ENCODE peak calls at places on chromosomes 7 and 10, in eight cellular contexts. G is GM19239, O is GF-D8, F is prostate gland, L is GM04504, V is lower leg skin, C is AG04450, T is C1 segment of cervical spinal cord. J is an unnamed sample.

GRCh38 chr7:138387755-138388475 is 72.1 kb upstream of the TRIM24 start:
- DNase-seq in G (no peak), O (no peak), F (no peak), L (no peak), V (no peak), C (no peak), T (no peak), J (no peak)

GRCh38 chr7:24701232-24701898 is 55.9 kb downstream of the GSDME start:
- DNase-seq in G (no peak), O (no peak), F (peak; percentile 55), L (peak; percentile 77), V (no peak), C (peak; percentile 92), T (peak; percentile 19), J (peak; percentile 39)

GRCh38 chr7:122689346-122690109 is 9.4 kb downstream of the RNF133 start:
- DNase-seq in G (no peak), O (no peak), F (no peak), L (no peak), V (no peak), C (no peak), T (no peak), J (no peak)

GRCh38 chr10:93039110-93039509 is 21.5 kb upstream of the CYP26C1 start:
- DNase-seq in G (no peak), O (no peak), F (no peak), L (no peak), V (no peak), C (no peak), T (no peak), J (no peak)

GRCh38 chr10:113139695-113140094 is 189.6 kb downstream of the TCF7L2 start:
- DNase-seq in G (no peak), O (no peak), F (no peak), L (no peak), V (no peak), C (no peak), T (no peak), J (no peak)

GRCh38 chr10:21494221-21495001 is 31.1 kb downstream of the SKIDA1 start:
- DNase-seq in G (no peak), O (no peak), F (no peak), L (no peak), V (no peak), C (no peak), T (no peak), J (peak; percentile 60)

GRCh38 chr7:154304231-154304630 is 252.0 kb downstream of the DPP6 start:
- DNase-seq in G (no peak), O (no peak), F (no peak), L (no peak), V (no peak), C (no peak), T (no peak), J (no peak)

GRCh38 chr10:112182808-112183328 is 697 bp downstream of the GPAM start:
- DNase-seq in G (no peak), O (no peak), F (no peak), L (no peak), V (no peak), C (no peak), T (no peak), J (peak; percentile 9)

GRCh38 chr10:5076615-5077014 is 17.6 kb upstream of the AKR1C3 start:
- DNase-seq in G (no peak), O (no peak), F (no peak), L (peak; percentile 58), V (no peak), C (no peak), T (no peak), J (no peak)

GRCh38 chr7:28804990-28805389 is 153.1 kb downstream of the TRIL start:
- DNase-seq in G (no peak), O (no peak), F (no peak), L (peak; percentile 25), V (no peak), C (peak; percentile 56), T (no peak), J (no peak)

GRCh38 chr10:44171765-44172164 is 213.1 kb downstream of the CXCL12 start:
- DNase-seq in G (no peak), O (no peak), F (no peak), L (no peak), V (no peak), C (no peak), T (no peak), J (no peak)

GRCh38 chr7:143485500-143485899 is 7.8 kb downstream of the TAS2R41 start:
- DNase-seq in G (no peak), O (no peak), F (no peak), L (no peak), V (peak; percentile 43), C (no peak), T (no peak), J (no peak)

GRCh38 chr10:65231148-65231547 is 1694.7 kb upstream of the LRRTM3 start:
- DNase-seq in G (no peak), O (no peak), F (no peak), L (no peak), V (no peak), C (no peak), T (no peak), J (no peak)

GRCh38 chr7:16399916-16400895 is 21.1 kb downstream of the CRPPA start:
- DNase-seq in G (no peak), O (no peak), F (no peak), L (no peak), V (no peak), C (no peak), T (no peak), J (no peak)

GRCh38 chr10:122878799-122879338 is 512 bp downstream of the FAM24B start:
- DNase-seq in G (no peak), O (no peak), F (no peak), L (no peak), V (no peak), C (no peak), T (no peak), J (no peak)

GRCh38 chr10:112953075-112953501 is 3.0 kb downstream of the TCF7L2 start:
- DNase-seq in G (no peak), O (no peak), F (peak; percentile 41), L (no peak), V (no peak), C (no peak), T (peak; percentile 26), J (peak; percentile 66)

GRCh38 chr10:36254191-36254590 is 612.1 kb upstream of the FZD8 start:
- DNase-seq in G (no peak), O (no peak), F (peak; percentile 4), L (peak; percentile 2), V (peak; percentile 48), C (no peak), T (no peak), J (peak; percentile 46)

GRCh38 chr7:87702326-87702725 is 74.1 kb downstream of the RUNDC3B start:
- DNase-seq in G (no peak), O (no peak), F (no peak), L (peak; percentile 7), V (no peak), C (no peak), T (no peak), J (no peak)

GRCh38 chr7:74194686-74195085 is 15.1 kb upstream of the LAT2 start:
- DNase-seq in G (no peak), O (no peak), F (no peak), L (no peak), V (no peak), C (no peak), T (no peak), J (no peak)

GRCh38 chr10:124060148-124060720 is 33.2 kb downstream of the CHST15 start:
- DNase-seq in G (no peak), O (no peak), F (no peak), L (no peak), V (no peak), C (no peak), T (no peak), J (no peak)

GRCh38 chr10:3529691-3530090 is 255.3 kb downstream of the KLF6 start:
- DNase-seq in G (no peak), O (no peak), F (no peak), L (no peak), V (no peak), C (no peak), T (no peak), J (no peak)

GRCh38 chr10:9682812-9683211 is 1334.9 kb upstream of the CELF2 start:
- DNase-seq in G (no peak), O (no peak), F (no peak), L (no peak), V (no peak), C (no peak), T (no peak), J (no peak)

GRCh38 chr10:119517235-119518141 is 25.0 kb downstream of the RGS10 start:
- DNase-seq in G (peak; percentile 40), O (peak; percentile 68), F (no peak), L (no peak), V (peak; percentile 62), C (no peak), T (peak; percentile 28), J (no peak)

GRCh38 chr10:47413531-47414226 is 29.6 kb upstream of the ZNF488 start:
- DNase-seq in G (no peak), O (no peak), F (no peak), L (no peak), V (no peak), C (no peak), T (no peak), J (no peak)

GRCh38 chr10:11678074-11678793 is 63.9 kb upstream of the ECHDC3 start:
- DNase-seq in G (no peak), O (no peak), F (no peak), L (peak; percentile 17), V (no peak), C (no peak), T (no peak), J (no peak)

GRCh38 chr10:48940958-48941357 is 1.3 kb upstream of the LRRC18 start:
- DNase-seq in G (no peak), O (no peak), F (no peak), L (no peak), V (no peak), C (no peak), T (no peak), J (no peak)

GRCh38 chr10:29317027-29317420 is 28.2 kb downstream of the LYZL1 start:
- DNase-seq in G (no peak), O (no peak), F (no peak), L (no peak), V (no peak), C (no peak), T (no peak), J (no peak)

GRCh38 chr10:125629758-125630376 is 53.1 kb downstream of the TEX36 start:
- DNase-seq in G (peak; percentile 16), O (no peak), F (no peak), L (no peak), V (no peak), C (peak; percentile 10), T (no peak), J (no peak)

GRCh38 chr7:130908345-130909160 is 174.5 kb upstream of the KLF14 start:
- DNase-seq in G (no peak), O (no peak), F (no peak), L (no peak), V (no peak), C (no peak), T (no peak), J (no peak)

GRCh38 chr10:85003083-85003482 is 674.7 kb downstream of the CCSER2 start:
- DNase-seq in G (no peak), O (no peak), F (no peak), L (no peak), V (no peak), C (no peak), T (no peak), J (no peak)

GRCh38 chr7:85928500-85928899 is 715.2 kb upstream of the GRM3 start:
- DNase-seq in G (no peak), O (no peak), F (no peak), L (no peak), V (no peak), C (no peak), T (no peak), J (no peak)

GRCh38 chr10:72097448-72098300 is 9.3 kb upstream of the SPOCK2 start:
- DNase-seq in G (no peak), O (no peak), F (no peak), L (peak; percentile 21), V (no peak), C (peak; percentile 72), T (no peak), J (no peak)

GRCh38 chr7:155291045-155291530 is 6.6 kb upstream of the INSIG1 start:
- DNase-seq in G (no peak), O (no peak), F (no peak), L (peak; percentile 51), V (no peak), C (no peak), T (no peak), J (no peak)

GRCh38 chr7:149865437-149865836 is 8.3 kb upstream of the ATP6V0E2 start:
- DNase-seq in G (no peak), O (peak; percentile 73), F (no peak), L (no peak), V (no peak), C (no peak), T (no peak), J (no peak)

J was measured in thyroid gland.